ENCODE peak calls at places on chromosomes 12 and 14, in eight cellular contexts. M is BE2C; P is CD8-positive, alpha-beta T cell; Y is AG04450; F is fibroblast of lung; B is anterior cingulate cortex; H is midbrain; I is T follicular helper cell. Z is an unnamed sample.

GRCh38 chr14:32074887-32075572 is 2.1 kb upstream of the ARHGAP5 start:
- DNase-seq in I (no peak), H (no peak), F (peak), Y (no peak), M (no peak), P (no peak), B (no peak), Z (no peak)

GRCh38 chr14:100025111-100025510 is 40.1 kb upstream of the EVL start:
- DNase-seq in M (peak), I (no peak), H (no peak), B (no peak), F (peak), P (peak), Y (no peak), Z (peak)

GRCh38 chr12:26274441-26275312 is 79.3 kb downstream of the SSPN start:
- DNase-seq in B (peak), I (no peak), M (peak), Y (peak), F (peak), P (no peak), H (peak), Z (peak)

GRCh38 chr12:89947437-89948265 is 239.0 kb upstream of the ATP2B1 start:
- DNase-seq in F (peak), Y (peak), H (no peak), I (no peak), M (no peak), P (no peak), B (no peak), Z (peak)

GRCh38 chr12:99157946-99158345 is 489.6 kb upstream of the GARIN6 start:
- DNase-seq in F (peak), H (no peak), B (no peak), P (no peak), Y (no peak), I (no peak), M (no peak), Z (no peak)

GRCh38 chr14:103028161-103028767 is 29.1 kb downstream of the CDC42BPB start:
- DNase-seq in B (no peak), Y (no peak), P (no peak), H (no peak), I (no peak), F (no peak), M (no peak), Z (no peak)

GRCh38 chr14:43665570-43666267 is 841.4 kb downstream of the FSCB start:
- DNase-seq in I (no peak), B (no peak), F (no peak), P (no peak), M (no peak), H (no peak), Y (no peak), Z (no peak)

GRCh38 chr14:33131801-33132200 is 193.1 kb downstream of the NPAS3 start:
- DNase-seq in B (no peak), M (no peak), P (no peak), I (no peak), H (no peak), F (no peak), Y (no peak), Z (no peak)

GRCh38 chr12:75635606-75636444 is 124.4 kb upstream of the KRR1 start:
- DNase-seq in H (no peak), I (no peak), P (no peak), B (no peak), M (no peak), Y (peak), F (peak), Z (peak)

GRCh38 chr14:103547455-103547940 is 15.0 kb downstream of the BAG5 start:
- DNase-seq in P (no peak), Y (no peak), B (no peak), F (no peak), I (no peak), H (no peak), M (peak), Z (no peak)

Z was measured in mesenchymal stem cell.